ENCODE peak calls at places on chromosomes 7 and 10, in four cellular contexts. A, O, W and U are unnamed samples. For H3K27me3, the result is how much of the 10 kb centered on the place peaks cover.

GRCh38 chr10:59700709-59701108 is 8.9 kb downstream of the SLC16A9 start:
- DNase-seq in A (no peak), O (no peak), W (no peak), U (no peak)

GRCh38 chr7:111101856-111102646 is 11.1 kb downstream of the LRRN3 start:
- DNase-seq in A (no peak), O (no peak), W (no peak), U (no peak)

GRCh38 chr7:128904381-128905197 is 5.9 kb downstream of the KCP start:
- DNase-seq in A (peak), O (peak), W (no peak), U (no peak)

GRCh38 chr10:31318382-31318853 is 598 bp upstream of the ZEB1 start:
- DNase-seq in A (peak), O (no peak), W (peak), U (peak)

GRCh38 chr10:78389419-78389818 is 355.8 kb downstream of the RPS24 start:
- DNase-seq in A (no peak), O (no peak), W (no peak), U (no peak)

GRCh38 chr7:25863727-25864116 is 288.3 kb upstream of the NFE2L3 start:
- DNase-seq in A (no peak), O (no peak), W (no peak), U (no peak)

GRCh38 chr10:96896884-96897589 is 64.9 kb downstream of the LCOR start:
- DNase-seq in A (no peak), O (no peak), W (no peak), U (no peak)

GRCh38 chr10:17368708-17369272 is 85.6 kb downstream of the ST8SIA6 start:
- DNase-seq in A (peak), O (no peak), W (no peak), U (no peak)

GRCh38 chr7:20141666-20142065 is 75.5 kb downstream of the MACC1 start:
- DNase-seq in A (no peak), O (no peak), W (no peak), U (no peak)

GRCh38 chr7:34497153-34497777 is 160.8 kb upstream of the NPSR1 start:
- DNase-seq in A (peak), O (no peak), W (no peak), U (no peak)

GRCh38 chr7:24115661-24116060 is 168.3 kb upstream of the NPY start:
- DNase-seq in A (no peak), O (no peak), W (no peak), U (no peak)

GRCh38 chr7:105830405-105831218 is 45.8 kb downstream of the ATXN7L1 start:
- DNase-seq in A (peak), O (peak), W (no peak), U (no peak)

GRCh38 chr7:38317457-38318037 is 44.1 kb upstream of the TARP start:
- DNase-seq in A (no peak), O (no peak), W (no peak), U (no peak)

DNA sequence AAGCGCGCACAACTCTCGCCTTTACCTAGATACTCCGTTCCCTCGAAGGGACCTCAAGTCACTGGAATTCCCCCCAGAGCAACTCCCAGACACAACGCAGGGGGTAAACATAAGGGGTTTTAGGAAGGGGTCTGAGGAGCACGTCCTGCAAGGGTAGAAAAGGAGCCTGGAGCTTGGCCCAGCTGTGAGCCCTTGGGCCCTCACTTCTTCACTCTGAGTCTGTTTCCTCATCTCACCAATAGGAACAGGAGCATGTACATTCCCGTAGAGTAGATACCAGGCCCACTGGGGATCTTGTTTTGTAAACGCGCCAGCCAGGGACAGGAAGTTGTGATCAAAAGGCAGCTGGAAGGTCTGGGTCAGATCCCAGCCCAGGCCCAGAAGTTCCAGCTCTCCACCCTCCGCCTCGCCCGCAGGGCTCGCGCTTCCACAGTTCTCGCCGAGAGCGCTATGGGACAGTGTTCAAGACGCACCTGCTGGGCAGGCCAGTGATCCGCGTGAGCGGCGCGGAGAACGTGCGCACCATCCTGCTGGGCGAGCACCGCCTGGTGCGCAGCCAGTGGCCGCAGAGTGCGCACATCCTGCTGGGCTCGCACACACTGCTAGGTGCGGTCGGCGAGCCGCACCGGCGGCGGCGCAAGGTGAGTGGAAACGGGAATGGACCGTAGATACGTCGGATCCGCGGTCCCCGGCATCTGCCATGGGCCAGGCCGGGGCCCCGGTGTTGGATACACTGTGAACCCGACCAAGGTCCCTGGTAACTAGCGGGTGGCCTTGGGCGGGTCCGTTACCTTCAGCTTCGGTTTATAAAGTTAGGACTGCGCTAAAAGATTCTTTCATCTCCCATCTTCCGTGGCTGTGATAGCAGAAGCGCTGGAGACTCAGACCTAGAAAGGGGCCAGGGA is 1.2 kb downstream of the CYP26C1 start:
- DNase-seq in A (no peak), O (no peak), W (peak), U (no peak)
- H3K27me3 ChIP-seq in A (half or more), O (under half), W (half or more), U (under half)

GRCh38 chr10:90939125-90939524 is 18.2 kb upstream of the ANKRD1 start:
- DNase-seq in A (no peak), O (no peak), W (no peak), U (no peak)
- H3K27me3 ChIP-seq in A (under half), O (under half), W (under half), U (under half)

GRCh38 chr7:1240917-1241509 is 8.3 kb downstream of the UNCX start:
- DNase-seq in A (no peak), O (no peak), W (no peak), U (no peak)

GRCh38 chr7:1241510-1242128 is 8.9 kb downstream of the UNCX start:
- DNase-seq in A (no peak), O (no peak), W (no peak), U (no peak)

GRCh38 chr7:1239455-1240295 is 7.0 kb downstream of the UNCX start:
- DNase-seq in A (no peak), O (no peak), W (no peak), U (no peak)

GRCh38 chr7:1238363-1239331 is 6.0 kb downstream of the UNCX start:
- DNase-seq in A (no peak), O (no peak), W (no peak), U (no peak)

GRCh38 chr7:1240296-1240820 is 7.7 kb downstream of the UNCX start:
- DNase-seq in A (no peak), O (no peak), W (no peak), U (no peak)
- H3K27me3 ChIP-seq in A (half or more), O (under half), W (half or more), U (under half)

GRCh38 chr7:2980406-2981102 is 63.1 kb downstream of the CARD11 start:
- DNase-seq in A (no peak), O (no peak), W (no peak), U (no peak)
- H3K27me3 ChIP-seq in A (under half), O (under half), W (half or more), U (under half)

GRCh38 chr7:50304911-50305621 is 550 bp downstream of the IKZF1 start:
- DNase-seq in A (peak), O (no peak), W (no peak), U (no peak)

GRCh38 chr7:50302486-50303081 is 1.9 kb upstream of the IKZF1 start:
- DNase-seq in A (no peak), O (no peak), W (no peak), U (no peak)

GRCh38 chr7:50303082-50303893 is 1.2 kb upstream of the IKZF1 start:
- DNase-seq in A (no peak), O (no peak), W (no peak), U (no peak)

GRCh38 chr7:50304158-50304910 is at the start of gene IKZF1:
- DNase-seq in A (peak), O (no peak), W (no peak), U (no peak)

DNA sequence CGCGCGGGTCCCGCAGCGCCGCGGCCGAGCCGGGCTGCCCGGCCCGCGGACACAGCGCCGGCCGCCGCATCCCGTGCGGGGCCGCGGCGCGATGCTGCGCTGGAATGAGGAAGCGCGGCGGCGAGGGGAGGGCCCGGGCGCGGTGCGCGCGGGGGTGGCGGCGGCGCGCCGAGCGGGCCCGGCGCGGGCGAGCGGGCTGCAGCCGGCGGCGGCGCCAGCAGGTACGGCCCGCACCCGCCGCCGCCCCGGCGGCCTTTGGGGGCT is 690 bp upstream of the IKZF1 start:
- DNase-seq in A (no peak), O (no peak), W (no peak), U (no peak)
- H3K27me3 ChIP-seq in A (under half), O (half or more), W (half or more), U (under half)

DNA sequence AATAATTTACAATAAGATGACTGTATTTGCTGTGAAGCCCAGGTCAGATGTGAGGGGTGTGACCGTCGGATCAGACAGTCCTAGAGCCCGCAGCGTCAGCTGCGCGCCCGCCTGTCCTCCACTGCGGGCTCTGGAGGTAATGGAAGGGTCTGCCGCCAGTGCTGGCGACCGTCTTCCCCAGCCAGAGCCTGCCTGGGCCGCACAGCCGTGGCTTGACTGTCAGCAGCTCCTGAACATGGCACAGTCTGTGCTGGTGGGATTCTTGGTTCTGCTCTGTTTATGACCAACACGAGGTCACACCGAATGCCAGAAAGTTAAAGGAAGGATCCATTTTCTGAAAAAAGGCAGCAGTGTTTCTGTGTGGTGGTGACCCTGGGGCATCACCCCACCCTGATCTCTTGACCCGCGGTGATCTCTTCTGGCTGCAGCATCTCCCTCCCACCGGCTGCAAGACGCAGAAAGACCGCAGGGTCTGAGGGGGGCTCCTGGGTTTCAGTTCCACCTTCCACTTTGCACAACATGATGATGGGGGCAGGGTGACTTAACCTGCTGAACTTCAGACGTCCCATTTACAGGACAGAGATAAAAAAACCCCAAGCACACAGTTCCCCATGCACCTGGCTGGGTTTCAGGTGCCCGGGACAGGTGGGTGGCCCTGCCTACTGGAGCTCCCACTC is 103.7 kb downstream of the DNAJB6 start:
- DNase-seq in A (no peak), O (no peak), W (no peak), U (no peak)
- H3K27me3 ChIP-seq in A (under half), O (under half), W (under half), U (under half)

GRCh38 chr7:130485734-130486113 is 6.2 kb upstream of the MEST start:
- DNase-seq in A (no peak), O (no peak), W (no peak), U (no peak)
- H3K27me3 ChIP-seq in A (under half), O (under half), W (half or more), U (under half)

DNA sequence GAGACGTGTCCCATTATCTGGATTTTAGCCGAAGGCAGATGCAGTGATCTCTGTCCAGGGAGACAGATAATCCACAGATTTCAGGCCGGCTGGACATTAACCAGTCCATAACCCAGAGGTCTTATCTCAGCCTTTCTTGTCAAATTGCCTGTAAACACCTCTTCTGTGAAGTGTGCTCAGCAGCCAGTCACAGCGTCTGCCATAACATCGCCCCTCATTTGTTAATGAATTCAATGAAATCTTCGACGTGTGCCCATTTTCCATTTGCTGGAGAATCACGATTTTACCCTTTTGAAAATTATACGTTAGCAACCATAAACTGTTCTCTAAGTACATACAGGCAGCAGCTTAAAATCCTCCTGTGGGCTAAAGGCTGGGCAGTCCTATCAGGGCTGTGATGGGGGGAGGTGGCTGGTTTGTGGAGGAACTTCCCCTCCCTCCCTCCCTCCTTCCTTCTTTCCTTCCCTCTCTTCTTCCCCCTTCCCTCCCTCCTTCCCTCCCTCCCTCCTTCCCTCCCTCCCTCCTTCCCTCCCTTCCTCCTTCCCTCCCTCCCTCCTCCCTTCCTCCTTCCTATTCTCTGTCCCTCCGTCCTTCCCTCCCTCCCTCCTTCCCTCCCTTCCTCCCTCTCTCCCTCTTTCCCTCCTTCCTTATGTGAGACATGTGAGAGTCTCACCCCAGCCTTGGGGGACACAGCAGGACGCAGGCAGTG is 26.6 kb upstream of the FAM20C start:
- DNase-seq in A (no peak), O (no peak), W (no peak), U (no peak)
- H3K27me3 ChIP-seq in A (under half), O (under half), W (under half), U (under half)